ENCODE peak calls at places on chromosomes 13 and 19, in six cellular contexts. M is cardiac fibroblast, X is right atrium auricular region, J is stomach, L is breast epithelium, I is WERI-Rb-1. N is an unnamed sample.

GRCh38 chr19:15810335-15810734 is 5.1 kb downstream of the OR10H1 start:
- DNase-seq in X (no peak), M (no peak), I (no peak), J (peak; percentile 27), L (no peak), N (no peak)

GRCh38 chr13:103839460-103839859 is 773.2 kb upstream of the SLC10A2 start:
- DNase-seq in M (no peak), J (no peak), L (no peak), X (no peak), I (peak; percentile 62), N (no peak)

GRCh38 chr13:106917673-106918652 is 350.0 kb upstream of the ARGLU1 start:
- DNase-seq in I (peak; percentile 82), X (peak; percentile 74), M (peak; percentile 76), J (peak; percentile 79), L (peak; percentile 51), N (peak; percentile 91)

GRCh38 chr13:72500851-72501250 is 226.6 kb downstream of the MZT1 start:
- DNase-seq in L (no peak), J (no peak), X (no peak), I (no peak), M (no peak), N (no peak)

GRCh38 chr19:2195914-2196313 is 32.2 kb downstream of the DOT1L start:
- DNase-seq in M (no peak), I (no peak), J (no peak), X (no peak), L (no peak), N (no peak)

GRCh38 chr19:1019980-1020867 is 699 bp downstream of the TMEM259 start:
- DNase-seq in L (no peak), I (no peak), X (no peak), M (no peak), J (no peak), N (no peak)

GRCh38 chr13:30241537-30241936 is 65.8 kb downstream of the KATNAL1 start:
- DNase-seq in J (no peak), M (peak; percentile 75), X (no peak), L (no peak), I (no peak), N (no peak)

GRCh38 chr13:101332583-101332982 is 83.7 kb downstream of the NALCN start:
- DNase-seq in X (no peak), J (no peak), I (no peak), L (no peak), M (no peak), N (no peak)

GRCh38 chr13:99313941-99314340 is 6.7 kb upstream of the GPR183 start:
- DNase-seq in X (no peak), M (no peak), I (no peak), J (no peak), L (no peak), N (no peak)

GRCh38 chr13:33870046-33870668 is 52.2 kb downstream of the RFC3 start:
- DNase-seq in L (no peak), X (no peak), M (no peak), J (no peak), I (no peak), N (no peak)

GRCh38 chr13:74226791-74227475 is 92.7 kb upstream of the KLF12 start:
- DNase-seq in M (peak; percentile 62), X (no peak), J (no peak), L (no peak), I (no peak), N (no peak)

GRCh38 chr19:53982056-53982455 is 9.4 kb upstream of the CACNG6 start:
- DNase-seq in J (no peak), M (peak; percentile 41), I (no peak), L (no peak), X (no peak), N (peak; percentile 38)

GRCh38 chr13:22110368-22110767 is 439.5 kb downstream of the FGF9 start:
- DNase-seq in X (peak; percentile 72), M (no peak), J (no peak), L (no peak), I (no peak), N (no peak)

GRCh38 chr19:23817519-23817918 is 58.8 kb upstream of the ZNF681 start:
- DNase-seq in X (no peak), J (peak; percentile 31), I (peak; percentile 65), L (no peak), M (no peak), N (no peak)

GRCh38 chr13:67223024-67223423 is 7.1 kb downstream of the PCDH9 start:
- DNase-seq in J (no peak), L (no peak), M (peak; percentile 48), X (no peak), I (no peak), N (no peak)

GRCh38 chr13:79837741-79838450 is 356.9 kb downstream of the NDFIP2 start:
- DNase-seq in J (no peak), L (no peak), I (no peak), M (peak; percentile 16), X (no peak), N (no peak)

GRCh38 chr13:30448441-30448840 is 17.3 kb downstream of the HMGB1 start:
- DNase-seq in J (no peak), L (no peak), M (no peak), I (no peak), X (no peak), N (no peak)

GRCh38 chr19:2289714-2290435 is 7.9 kb upstream of the PEAK3 start:
- DNase-seq in I (no peak), J (peak; percentile 41), M (no peak), L (no peak), X (no peak), N (no peak)

GRCh38 chr19:9348671-9349070 is 14.1 kb upstream of the ZNF177 start:
- DNase-seq in X (no peak), L (no peak), I (no peak), M (no peak), J (no peak), N (no peak)

DNA sequence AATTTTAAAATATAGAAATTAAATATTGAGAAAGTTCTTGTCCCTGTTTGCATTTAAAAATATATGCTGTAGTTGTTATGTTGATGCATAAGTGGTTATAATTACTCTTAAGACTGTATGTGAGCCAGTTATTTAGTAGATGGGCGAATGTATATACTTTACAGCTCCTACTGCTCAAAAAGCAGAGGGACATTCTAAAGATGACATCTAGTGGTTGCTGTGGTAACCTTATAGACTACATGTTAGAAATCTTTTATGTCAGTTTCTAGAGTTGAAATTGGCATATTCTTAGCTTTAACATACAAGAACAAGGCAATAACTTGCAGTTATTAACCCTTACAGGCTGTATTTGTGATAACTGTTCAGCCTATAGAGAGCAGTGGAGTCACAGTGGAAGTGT is 160.5 kb downstream of the OLFM4 start:
- DNase-seq in J (no peak), I (no peak), L (no peak), X (no peak), M (no peak), N (no peak)
- TF ChIP-seq CTCF in J (no peak), I (no peak), L (no peak), X (no peak), M (no peak), N (no peak)

DNA sequence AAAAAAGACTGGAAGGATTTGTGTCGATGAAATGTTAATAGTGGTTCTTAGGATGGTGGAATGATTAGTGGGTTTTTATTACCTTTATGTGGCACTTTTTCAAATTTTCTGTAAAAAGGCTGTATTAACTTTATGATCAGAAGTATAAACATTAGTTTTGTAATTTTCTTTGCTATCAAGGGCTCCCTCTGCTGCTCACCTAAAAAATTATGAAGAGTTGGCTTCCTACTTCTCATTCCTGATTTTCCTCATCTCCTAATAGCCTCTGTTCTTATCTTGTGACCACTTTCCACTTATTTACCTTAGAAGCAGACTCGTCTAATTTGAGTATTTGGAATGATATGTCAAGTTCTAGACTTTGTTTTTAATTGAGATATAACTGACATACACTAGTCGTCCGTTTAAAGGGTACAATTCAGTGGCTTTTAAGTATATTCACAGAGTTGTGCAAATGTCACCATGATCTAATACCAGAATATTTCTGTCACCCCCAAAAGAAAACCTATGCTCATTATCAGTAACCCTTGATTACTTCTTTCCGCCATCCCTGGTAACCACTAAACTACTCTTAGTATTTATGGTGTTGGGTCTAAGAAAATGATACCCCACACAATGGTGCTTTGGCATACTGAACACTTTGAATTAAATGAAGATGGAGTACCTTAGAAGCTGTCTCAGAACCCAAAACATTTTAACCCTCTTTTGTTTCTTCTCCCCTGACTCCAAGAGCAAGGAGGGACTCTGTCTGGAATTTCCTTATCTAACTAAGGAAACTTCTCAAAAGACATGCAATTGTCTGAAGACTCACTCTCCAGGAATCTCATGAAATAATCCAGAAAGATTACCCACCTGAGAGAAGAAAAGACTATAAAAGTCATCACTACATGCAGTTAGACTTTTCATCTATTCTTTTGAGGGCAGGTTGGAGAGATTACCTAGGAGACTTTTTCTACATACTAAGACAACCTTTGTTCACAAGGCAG is 311.3 kb downstream of the DLEU7 start:
- DNase-seq in J (no peak), L (no peak), M (peak; percentile 67), X (no peak), I (no peak), N (no peak)
- TF ChIP-seq CTCF in J (no peak), L (no peak), M (peak; percentile 50), X (peak; percentile 24), I (peak; percentile 3), N (no peak)

DNA sequence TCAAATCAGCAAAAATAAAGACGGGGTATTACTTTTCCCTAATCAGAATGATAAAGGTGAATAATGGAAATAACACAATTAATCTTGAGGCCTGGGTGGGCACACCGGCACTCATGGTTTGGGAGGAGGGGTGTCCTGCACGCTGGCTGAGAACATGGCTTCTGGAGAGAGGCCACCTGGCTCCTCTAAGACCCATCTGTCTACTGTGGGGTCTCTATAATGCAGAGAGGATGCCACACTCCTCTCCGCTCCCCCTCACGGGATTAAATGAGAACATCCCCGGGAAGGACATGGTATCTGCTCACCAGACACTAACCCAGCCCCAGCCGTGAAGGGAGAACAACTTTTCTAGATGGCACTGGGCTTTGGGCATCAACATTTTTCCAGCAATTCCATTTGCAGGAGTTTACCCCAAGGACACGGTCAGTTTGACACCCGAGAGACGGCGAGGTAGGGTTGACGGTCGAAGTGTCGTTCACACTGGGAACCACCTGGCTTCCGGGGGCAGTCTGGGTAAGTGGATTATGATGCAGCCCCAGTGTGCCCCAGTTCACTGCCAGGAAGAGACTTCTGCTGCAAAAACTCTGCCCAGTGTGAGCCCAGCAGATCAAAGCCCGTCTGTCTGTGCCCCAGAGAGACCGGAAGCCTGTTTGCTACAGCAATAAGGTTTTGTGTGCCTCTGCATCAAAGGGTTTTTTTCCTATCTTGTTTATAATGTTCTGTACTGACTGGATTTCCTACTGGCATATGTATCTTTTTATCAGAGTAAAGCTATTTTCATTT is 56.6 kb downstream of the CEBPG start:
- DNase-seq in L (no peak), I (peak; percentile 85), J (no peak), M (no peak), X (no peak), N (no peak)
- TF ChIP-seq CTCF in L (no peak), I (peak; percentile 8), J (no peak), M (no peak), X (no peak), N (no peak)

DNA sequence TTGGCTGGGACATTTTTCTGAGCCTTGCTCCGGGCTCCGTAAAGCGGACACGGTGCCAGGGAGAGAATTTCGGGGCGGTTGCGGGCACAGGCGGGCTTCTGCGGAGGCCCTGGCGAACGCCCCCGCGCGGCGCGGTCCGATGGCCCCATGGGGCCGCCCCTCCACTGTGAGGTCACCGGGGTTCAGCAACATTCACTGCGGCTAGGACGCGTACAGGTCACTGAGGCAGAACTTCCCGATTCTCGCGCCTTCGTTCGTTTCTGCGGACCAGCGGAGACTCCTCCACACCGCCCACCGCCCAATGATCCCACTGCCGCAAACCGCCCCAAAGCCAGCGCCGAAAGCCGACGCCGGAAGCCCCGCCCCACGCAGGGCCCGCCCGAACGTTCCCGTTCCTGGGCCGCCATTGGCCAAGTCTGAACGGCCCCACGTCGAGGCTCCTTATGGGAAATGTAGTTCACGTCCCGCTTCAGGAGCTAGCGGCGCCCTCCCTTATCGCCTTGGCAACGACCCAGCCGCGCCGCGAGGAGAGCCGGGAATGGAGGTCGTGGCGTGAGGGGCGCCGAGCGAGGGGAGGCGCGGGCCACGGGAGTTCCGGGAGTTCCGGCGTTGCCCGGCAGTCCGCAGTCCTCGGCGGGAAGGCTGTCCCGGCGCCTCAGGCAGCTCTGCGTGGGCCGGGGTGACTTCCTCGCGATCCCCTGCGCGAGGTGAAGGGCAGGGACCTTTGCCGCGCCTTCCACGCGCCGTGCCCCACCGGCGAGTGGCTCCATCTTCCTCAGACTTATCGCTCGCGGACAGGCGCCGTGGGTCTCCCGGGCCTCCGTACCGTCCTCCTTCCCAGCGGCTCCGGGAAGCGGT is at the start of gene ZNF584:
- DNase-seq in I (peak; percentile 96), J (peak; percentile 94), X (peak; percentile 96), L (peak; percentile 89), M (peak; percentile 96), N (peak; percentile 94)
- TF ChIP-seq CTCF in I (no peak), J (no peak), X (no peak), L (no peak), M (peak; percentile 4), N (no peak)

N was measured in endothelial cell.